ENCODE peak calls at places on chromosomes 13 and 19, in six cellular contexts. V is effector memory CD4-positive, alpha-beta T cell; C is SJSA1; S is psoas muscle; P is mammary epithelial cell; E is breast epithelium. F is an unnamed sample.

GRCh38 chr13:40672310-40673060 is 6.0 kb upstream of the FOXO1 start:
- DNase-seq in V (no peak), C (peak), S (no peak), P (peak), E (no peak), F (peak)

GRCh38 chr19:47432499-47432898 is 13.2 kb upstream of the MEIS3 start:
- DNase-seq in V (no peak), C (no peak), S (no peak), P (no peak), E (no peak), F (no peak)

GRCh38 chr13:108958013-108958376 is 328.6 kb downstream of the MYO16 start:
- DNase-seq in V (no peak), C (no peak), S (no peak), P (no peak), E (no peak), F (no peak)

GRCh38 chr19:51157265-51157664 is 15.2 kb downstream of the SIGLEC7 start:
- DNase-seq in V (no peak), C (no peak), S (no peak), P (no peak), E (no peak), F (no peak)

GRCh38 chr13:95118541-95119324 is 182.5 kb downstream of the ABCC4 start:
- DNase-seq in V (no peak), C (no peak), S (no peak), P (no peak), E (no peak), F (no peak)

GRCh38 chr19:40718774-40719391 is 2.0 kb downstream of the ITPKC start:
- DNase-seq in V (no peak), C (no peak), S (peak), P (peak), E (peak), F (no peak)

GRCh38 chr13:20672772-20673171 is 30.7 kb upstream of the IL17D start:
- DNase-seq in V (no peak), C (no peak), S (no peak), P (no peak), E (no peak), F (no peak)

GRCh38 chr13:85093808-85094207 is 705.4 kb downstream of the SLITRK6 start:
- DNase-seq in V (no peak), C (no peak), S (no peak), P (peak), E (no peak), F (peak)

GRCh38 chr13:21240586-21240985 is 64.1 kb downstream of the MRPL57 start:
- DNase-seq in V (no peak), C (no peak), S (no peak), P (no peak), E (no peak), F (peak)

GRCh38 chr13:76885203-76886004 is 801 bp downstream of the KCTD12 start:
- DNase-seq in V (peak), C (peak), S (peak), P (peak), E (peak), F (peak)

GRCh38 chr13:52830946-52831345 is 17.5 kb downstream of the PCDH8 start:
- DNase-seq in V (no peak), C (no peak), S (no peak), P (peak), E (no peak), F (no peak)

GRCh38 chr13:62033932-62034331 is 618.3 kb upstream of the PCDH20 start:
- DNase-seq in V (no peak), C (no peak), S (no peak), P (no peak), E (no peak), F (no peak)

GRCh38 chr19:40716031-40716654 is 543 bp downstream of the COQ8B start:
- DNase-seq in V (peak), C (peak), S (peak), P (peak), E (no peak), F (peak)

GRCh38 chr19:48874309-48875135 is 2.3 kb downstream of the PPP1R15A start:
- DNase-seq in V (peak), C (peak), S (no peak), P (peak), E (no peak), F (no peak)

GRCh38 chr19:48544856-48545750 is 6.9 kb upstream of the SULT2B1 start:
- DNase-seq in V (no peak), C (no peak), S (no peak), P (no peak), E (no peak), F (no peak)

GRCh38 chr13:51584731-51585191 is 499 bp downstream of the WDFY2 start:
- DNase-seq in V (peak), C (peak), S (peak), P (peak), E (peak), F (no peak)

GRCh38 chr19:58372311-58373133 is 8.3 kb downstream of the ZNF837 start:
- DNase-seq in V (no peak), C (no peak), S (no peak), P (no peak), E (peak), F (no peak)

GRCh38 chr13:24617394-24618218 is 62.6 kb upstream of the ATP12A start:
- DNase-seq in V (no peak), C (no peak), S (no peak), P (no peak), E (no peak), F (no peak)

GRCh38 chr19:11382898-11383705 is 1.0 kb downstream of the EPOR start:
- DNase-seq in V (no peak), C (peak), S (peak), P (no peak), E (no peak), F (no peak)

GRCh38 chr13:61294467-61295186 is 121.0 kb downstream of the PCDH20 start:
- DNase-seq in V (no peak), C (no peak), S (no peak), P (no peak), E (no peak), F (no peak)

GRCh38 chr19:49857834-49858590 is 7.1 kb downstream of the PTOV1 start:
- DNase-seq in V (no peak), C (no peak), S (no peak), P (no peak), E (no peak), F (no peak)

GRCh38 chr13:108566413-108567170 is 62.8 kb upstream of the MYO16 start:
- DNase-seq in V (no peak), C (no peak), S (no peak), P (no peak), E (no peak), F (no peak)

GRCh38 chr19:36420961-36421748 is 2.7 kb upstream of the ZFP82 start:
- DNase-seq in V (no peak), C (no peak), S (peak), P (peak), E (no peak), F (no peak)

GRCh38 chr13:102800145-102801041 is 1.5 kb downstream of the BIVM start:
- DNase-seq in V (peak), C (peak), S (peak), P (peak), E (peak), F (peak)

GRCh38 chr13:37481005-37481857 is 117.3 kb downstream of the POSTN start:
- DNase-seq in V (no peak), C (no peak), S (no peak), P (peak), E (no peak), F (no peak)

GRCh38 chr13:31352467-31352866 is 152.7 kb downstream of the B3GLCT start:
- DNase-seq in V (no peak), C (no peak), S (no peak), P (no peak), E (no peak), F (no peak)

GRCh38 chr19:50784710-50785109 is 5.5 kb upstream of the ACP4 start:
- DNase-seq in V (no peak), C (no peak), S (no peak), P (no peak), E (no peak), F (no peak)

GRCh38 chr19:35310331-35310730 is 18.4 kb downstream of the MAG start:
- DNase-seq in V (no peak), C (no peak), S (peak), P (no peak), E (no peak), F (no peak)

GRCh38 chr13:73835138-73835721 is 299.0 kb downstream of the KLF12 start:
- DNase-seq in V (no peak), C (no peak), S (no peak), P (peak), E (no peak), F (peak)

GRCh38 chr13:32905063-32905863 is 111.0 kb upstream of the KL start:
- DNase-seq in V (no peak), C (no peak), S (no peak), P (peak), E (no peak), F (no peak)

GRCh38 chr13:59982631-59983382 is 180.9 kb downstream of the DIAPH3 start:
- DNase-seq in V (no peak), C (no peak), S (no peak), P (no peak), E (no peak), F (no peak)

GRCh38 chr13:99471231-99472202 is 29.8 kb upstream of the TM9SF2 start:
- DNase-seq in V (no peak), C (no peak), S (no peak), P (peak), E (no peak), F (no peak)

GRCh38 chr19:17530586-17530985 is 19.1 kb downstream of the PGLS start:
- DNase-seq in V (no peak), C (no peak), S (no peak), P (no peak), E (no peak), F (no peak)

GRCh38 chr19:48724796-48725753 is 5.5 kb upstream of the MAMSTR start:
- DNase-seq in V (no peak), C (peak), S (no peak), P (peak), E (no peak), F (peak)

GRCh38 chr13:112222971-112223370 is 153.2 kb upstream of the SPACA7 start:
- DNase-seq in V (no peak), C (no peak), S (no peak), P (no peak), E (no peak), F (no peak)

GRCh38 chr13:103523853-103524252 is 457.6 kb upstream of the SLC10A2 start:
- DNase-seq in V (no peak), C (no peak), S (no peak), P (no peak), E (no peak), F (no peak)

DNA sequence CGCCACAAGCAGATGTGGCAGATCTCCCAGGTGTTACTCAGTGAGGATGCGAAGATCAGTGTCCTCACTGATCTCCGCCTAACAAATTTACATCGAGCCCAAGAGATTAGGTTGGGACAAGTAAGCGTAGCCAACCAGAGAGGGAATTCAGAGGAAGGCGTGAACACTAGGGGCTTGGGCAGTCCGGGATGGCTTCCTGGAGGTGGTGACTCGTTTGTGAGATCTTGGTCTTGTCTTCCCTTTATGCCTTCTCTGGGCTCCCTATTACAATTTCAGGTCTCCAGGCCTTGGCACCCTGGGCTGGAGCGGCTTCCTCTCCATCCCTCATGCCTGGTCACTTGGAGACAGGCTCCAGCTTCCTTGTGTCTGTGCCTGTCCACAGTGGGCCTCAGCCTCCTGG is 6.2 kb downstream of the SF3A2 start:
- DNase-seq in V (no peak), C (no peak), S (no peak), P (no peak), E (no peak), F (no peak)
- H3K4me3 ChIP-seq in V (no peak), C (no peak), S (no peak), P (no peak), E (no peak), F (no peak)

DNA sequence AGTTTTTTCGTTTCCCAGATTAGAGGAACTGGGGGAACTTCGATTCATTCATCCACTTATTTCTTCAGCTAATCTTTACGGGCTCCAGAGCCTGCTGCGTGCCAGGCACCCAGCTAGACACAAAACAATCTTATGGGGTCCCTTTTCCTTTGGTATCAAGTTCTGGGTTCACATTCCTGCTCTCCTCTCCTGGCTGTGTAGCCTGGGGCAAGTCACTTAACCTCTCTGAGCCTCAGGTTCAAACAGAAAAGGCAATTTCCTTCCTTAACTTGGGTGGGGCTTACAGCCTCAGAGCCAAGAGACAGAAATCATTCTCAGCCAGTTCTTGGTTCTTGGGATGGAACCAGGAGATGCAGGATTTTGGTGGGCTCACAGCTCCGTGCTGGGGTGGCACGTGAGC is 5.9 kb downstream of the SHD start:
- DNase-seq in V (no peak), C (no peak), S (no peak), P (no peak), E (no peak), F (no peak)
- H3K4me3 ChIP-seq in V (no peak), C (no peak), S (no peak), P (no peak), E (no peak), F (no peak)

DNA sequence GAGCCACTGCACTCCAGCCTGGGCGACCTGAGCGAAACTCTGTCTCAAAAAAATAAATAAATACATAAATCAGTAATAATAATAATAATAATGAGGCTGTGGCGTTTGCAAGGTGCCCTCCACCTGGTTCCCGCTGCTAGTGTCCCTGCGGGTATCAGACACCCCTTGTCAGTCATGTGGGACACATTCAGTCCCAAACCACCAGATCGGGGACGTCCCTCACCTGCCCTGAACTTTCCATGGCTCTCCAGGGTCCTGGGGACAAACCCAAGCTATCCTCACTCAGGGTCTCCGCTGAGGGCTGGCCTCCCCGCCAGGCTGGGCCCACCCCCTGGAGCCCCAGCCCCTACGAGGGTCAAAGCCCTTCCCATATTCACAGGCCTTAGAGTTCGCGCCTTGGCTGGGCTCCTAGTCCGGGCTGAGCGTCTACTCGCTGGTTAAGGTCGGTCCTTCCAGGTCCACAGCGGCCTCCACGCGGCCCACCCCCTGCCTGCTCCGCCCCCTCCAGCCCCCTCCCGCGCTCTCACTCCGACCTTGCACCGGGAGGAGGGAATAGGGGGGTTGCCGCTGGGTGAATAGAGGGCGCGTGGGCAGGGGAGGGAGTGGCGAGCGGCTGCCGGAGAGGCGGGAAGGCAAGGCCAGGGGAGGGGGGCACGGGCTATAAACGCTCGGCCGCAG is 349 bp upstream of the KISS1R start:
- DNase-seq in V (no peak), C (no peak), S (no peak), P (no peak), E (no peak), F (no peak)
- H3K4me3 ChIP-seq in V (peak), C (no peak), S (peak), P (no peak), E (peak), F (peak)

GRCh38 chr19:18861917-18862316 is 30.2 kb downstream of the UPF1 start:
- DNase-seq in V (no peak), C (no peak), S (peak), P (no peak), E (no peak), F (no peak)
- H3K4me3 ChIP-seq in V (no peak), C (no peak), S (no peak), P (no peak), E (no peak), F (no peak)